ENCODE peak calls at places on chromosomes 2 and 18, in five cellular contexts. F, V, M, G and W are unnamed samples.

GRCh38 chr2:241545113-241545512 is 13.4 kb upstream of the BOK start:
- DNase-seq in F (no peak), V (no peak), M (no peak), G (peak; percentile 68), W (no peak)

GRCh38 chr2:219612605-219613286 is 14.7 kb upstream of the SLC4A3 start:
- DNase-seq in F (no peak), V (peak; percentile 59), M (no peak), G (no peak), W (peak; percentile 69)

GRCh38 chr2:195899226-195899625 is 169.4 kb downstream of the DNAH7 start:
- DNase-seq in F (no peak), V (no peak), M (no peak), G (peak; percentile 11), W (no peak)

GRCh38 chr2:163573652-163574051 is 162.2 kb downstream of the FIGN start:
- DNase-seq in F (no peak), V (no peak), M (no peak), G (no peak), W (no peak)

GRCh38 chr2:127064642-127065250 is 42.2 kb downstream of the BIN1 start:
- DNase-seq in F (peak; percentile 87), V (no peak), M (peak; percentile 63), G (peak; percentile 98), W (peak; percentile 86)

GRCh38 chr2:217908544-217908943 is 94.3 kb downstream of the TNS1 start:
- DNase-seq in F (no peak), V (no peak), M (no peak), G (no peak), W (no peak)

GRCh38 chr2:182717451-182718215 is 1.6 kb downstream of the DNAJC10 start:
- DNase-seq in F (no peak), V (peak; percentile 78), M (no peak), G (no peak), W (peak; percentile 86)

GRCh38 chr2:27875089-27875881 is 14.9 kb downstream of the RBKS start:
- DNase-seq in F (no peak), V (no peak), M (no peak), G (no peak), W (no peak)

GRCh38 chr2:196230051-196230450 is 58.7 kb upstream of the STK17B start:
- DNase-seq in F (no peak), V (no peak), M (no peak), G (no peak), W (no peak)

GRCh38 chr2:237279012-237279768 is 134.8 kb downstream of the COL6A3 start:
- DNase-seq in F (no peak), V (no peak), M (no peak), G (no peak), W (no peak)

GRCh38 chr2:185608799-185609198 is 129.8 kb upstream of the FSIP2 start:
- DNase-seq in F (no peak), V (peak; percentile 0), M (no peak), G (no peak), W (peak; percentile 63)

GRCh38 chr2:156590313-156590712 is 154.1 kb downstream of the GPD2 start:
- DNase-seq in F (no peak), V (no peak), M (no peak), G (no peak), W (no peak)

GRCh38 chr2:47315490-47315889 is 87.5 kb upstream of the MSH2 start:
- DNase-seq in F (no peak), V (no peak), M (no peak), G (no peak), W (no peak)

GRCh38 chr18:25345432-25345831 is 6.5 kb downstream of the ZNF521 start:
- DNase-seq in F (no peak), V (no peak), M (no peak), G (no peak), W (no peak)

GRCh38 chr18:22778996-22779395 is 154.1 kb upstream of the RBBP8 start:
- DNase-seq in F (no peak), V (no peak), M (no peak), G (no peak), W (peak; percentile 20)

GRCh38 chr2:67840460-67841068 is 222.2 kb downstream of the C1D start:
- DNase-seq in F (peak; percentile 42), V (peak; percentile 65), M (peak; percentile 80), G (peak; percentile 85), W (peak; percentile 63)

GRCh38 chr2:49044680-49045079 is 109.6 kb downstream of the FSHR start:
- DNase-seq in F (no peak), V (no peak), M (peak; percentile 75), G (no peak), W (no peak)

GRCh38 chr2:63589148-63589972 is 597 bp downstream of the MDH1 start:
- DNase-seq in F (no peak), V (peak; percentile 29), M (peak; percentile 66), G (no peak), W (no peak)

GRCh38 chr2:226189061-226189460 is 610.6 kb downstream of the IRS1 start:
- DNase-seq in F (no peak), V (no peak), M (no peak), G (no peak), W (no peak)

GRCh38 chr18:4878480-4878879 is 318.6 kb downstream of the AKAIN1 start:
- DNase-seq in F (no peak), V (no peak), M (no peak), G (no peak), W (no peak)

GRCh38 chr2:74525717-74526648 is at the start of gene DQX1:
- DNase-seq in F (peak; percentile 78), V (peak; percentile 63), M (peak; percentile 44), G (no peak), W (peak; percentile 40)